ENCODE peak calls at places on chromosomes 12 and 14, in five cellular contexts. C, G, M, X and U are unnamed samples.

GRCh38 chr14:76373456-76373855 is 2.5 kb upstream of the ESRRB start:
- DNase-seq in C (no peak), G (no peak), M (no peak), X (no peak), U (no peak)

GRCh38 chr12:10719482-10719881 is 3.6 kb downstream of the YBX3 start:
- DNase-seq in C (no peak), G (no peak), M (no peak), X (no peak), U (no peak)

GRCh38 chr14:101083564-101084435 is 180.3 kb upstream of the RTL1 start:
- DNase-seq in C (no peak), G (peak), M (no peak), X (no peak), U (no peak)

GRCh38 chr12:2598001-2598400 is 196.8 kb upstream of the FKBP4 start:
- DNase-seq in C (no peak), G (no peak), M (no peak), X (no peak), U (no peak)

GRCh38 chr12:76790564-76791552 is 26.9 kb downstream of the ZDHHC17 start:
- DNase-seq in C (no peak), G (no peak), M (no peak), X (no peak), U (no peak)

GRCh38 chr14:93122820-93123219 is 7.1 kb upstream of the ITPK1 start:
- DNase-seq in C (no peak), G (no peak), M (no peak), X (no peak), U (no peak)

GRCh38 chr12:9727813-9728212 is 5.1 kb downstream of the CLECL1 start:
- DNase-seq in C (no peak), G (no peak), M (no peak), X (no peak), U (no peak)

GRCh38 chr14:68248481-68249255 is 429.1 kb downstream of the RAD51B start:
- DNase-seq in C (no peak), G (peak), M (no peak), X (no peak), U (no peak)

GRCh38 chr12:49789992-49790391 is 38.2 kb downstream of the NCKAP5L start:
- DNase-seq in C (no peak), G (no peak), M (no peak), X (no peak), U (no peak)

GRCh38 chr12:91985002-91985767 is 160.5 kb downstream of the BTG1 start:
- DNase-seq in C (no peak), G (no peak), M (no peak), X (no peak), U (no peak)

GRCh38 chr14:68564236-68564825 is 228.5 kb downstream of the ZFP36L1 start:
- DNase-seq in C (no peak), G (no peak), M (no peak), X (no peak), U (no peak)

GRCh38 chr12:12528361-12529092 is 34.1 kb downstream of the DUSP16 start:
- DNase-seq in C (no peak), G (no peak), M (no peak), X (no peak), U (no peak)

GRCh38 chr12:30021046-30021833 is 237.5 kb upstream of the TMTC1 start:
- DNase-seq in C (no peak), G (no peak), M (no peak), X (no peak), U (no peak)

GRCh38 chr12:18578191-18578590 is 159.6 kb downstream of the PLCZ1 start:
- DNase-seq in C (no peak), G (no peak), M (no peak), X (no peak), U (no peak)

GRCh38 chr12:59973515-59973914 is 377.7 kb downstream of the SLC16A7 start:
- DNase-seq in C (no peak), G (no peak), M (no peak), X (no peak), U (no peak)

GRCh38 chr12:19220205-19220604 is 90.7 kb downstream of the PLEKHA5 start:
- DNase-seq in C (no peak), G (no peak), M (no peak), X (no peak), U (no peak)

GRCh38 chr12:11577658-11578260 is 71.7 kb upstream of the ETV6 start:
- DNase-seq in C (no peak), G (no peak), M (no peak), X (no peak), U (no peak)

GRCh38 chr12:130994821-130995375 is 41.2 kb downstream of the ADGRD1 start:
- DNase-seq in C (no peak), G (no peak), M (no peak), X (no peak), U (no peak)

DNA sequence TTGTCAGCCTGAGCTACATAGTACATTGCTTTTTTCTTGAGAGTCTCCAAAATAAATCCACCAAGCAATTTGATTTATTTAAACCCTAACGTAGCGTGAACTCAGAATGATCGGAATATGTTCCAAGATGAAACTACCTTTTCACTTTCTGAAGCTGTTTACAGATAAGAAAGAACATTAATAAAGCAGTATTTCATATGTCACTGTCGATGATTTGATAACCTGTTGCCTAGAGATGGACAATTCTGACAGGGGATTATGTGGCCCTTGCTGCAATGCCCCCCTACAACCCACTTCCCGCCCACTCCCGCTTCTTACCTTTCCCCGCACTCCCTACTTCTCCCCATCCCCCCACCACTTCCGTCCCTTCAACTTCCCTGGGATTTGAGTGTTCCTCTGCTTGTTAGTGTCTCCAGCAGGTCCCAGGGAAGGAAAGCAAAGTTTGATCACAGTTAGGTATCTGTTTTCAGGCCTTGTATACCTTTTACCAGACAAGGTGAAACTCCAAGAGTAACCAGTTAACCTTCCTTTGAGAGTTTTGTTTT is 229.2 kb upstream of the HMGA2 start:
- DNase-seq in C (no peak), G (no peak), M (no peak), X (no peak), U (no peak)
- H3K4me3 ChIP-seq in C (no peak), G (no peak), M (no peak), X (no peak), U (no peak)

DNA sequence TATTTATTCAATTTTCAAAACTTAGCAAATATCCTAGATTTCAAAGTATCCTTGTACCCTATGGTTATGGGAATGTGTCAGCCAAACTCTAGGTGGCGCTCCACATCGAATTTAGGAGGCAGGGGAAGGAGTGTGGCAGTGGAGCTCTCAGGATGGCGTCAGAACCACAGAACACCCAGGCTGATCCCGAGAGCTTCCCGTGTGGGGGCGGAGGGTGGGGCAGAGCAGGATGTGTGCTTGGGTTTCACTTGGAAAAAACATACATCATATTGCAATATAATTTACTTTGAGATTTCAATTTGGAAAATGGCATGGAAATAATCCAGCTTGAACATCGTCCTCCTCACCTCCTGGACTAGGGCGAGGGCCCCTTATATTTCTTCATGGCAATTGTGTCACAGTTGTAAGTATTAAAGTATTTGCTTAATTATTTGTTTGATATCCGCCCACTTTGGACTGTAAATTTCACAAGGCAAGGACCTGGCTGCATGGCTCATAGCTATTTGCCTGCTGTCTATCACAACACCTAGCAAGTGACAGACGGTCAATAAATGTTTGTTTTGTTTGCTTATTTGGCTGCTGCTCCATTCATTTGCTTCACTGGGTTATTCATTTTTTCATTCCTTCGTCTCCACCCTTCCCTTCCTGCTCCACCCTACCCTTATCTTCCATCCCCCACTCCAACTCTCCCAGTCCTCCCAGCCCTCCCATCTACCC is 221.5 kb upstream of the HMGA2 start:
- DNase-seq in C (peak), G (peak), M (peak), X (peak), U (peak)
- H3K4me3 ChIP-seq in C (no peak), G (peak), M (peak), X (peak), U (no peak)

DNA sequence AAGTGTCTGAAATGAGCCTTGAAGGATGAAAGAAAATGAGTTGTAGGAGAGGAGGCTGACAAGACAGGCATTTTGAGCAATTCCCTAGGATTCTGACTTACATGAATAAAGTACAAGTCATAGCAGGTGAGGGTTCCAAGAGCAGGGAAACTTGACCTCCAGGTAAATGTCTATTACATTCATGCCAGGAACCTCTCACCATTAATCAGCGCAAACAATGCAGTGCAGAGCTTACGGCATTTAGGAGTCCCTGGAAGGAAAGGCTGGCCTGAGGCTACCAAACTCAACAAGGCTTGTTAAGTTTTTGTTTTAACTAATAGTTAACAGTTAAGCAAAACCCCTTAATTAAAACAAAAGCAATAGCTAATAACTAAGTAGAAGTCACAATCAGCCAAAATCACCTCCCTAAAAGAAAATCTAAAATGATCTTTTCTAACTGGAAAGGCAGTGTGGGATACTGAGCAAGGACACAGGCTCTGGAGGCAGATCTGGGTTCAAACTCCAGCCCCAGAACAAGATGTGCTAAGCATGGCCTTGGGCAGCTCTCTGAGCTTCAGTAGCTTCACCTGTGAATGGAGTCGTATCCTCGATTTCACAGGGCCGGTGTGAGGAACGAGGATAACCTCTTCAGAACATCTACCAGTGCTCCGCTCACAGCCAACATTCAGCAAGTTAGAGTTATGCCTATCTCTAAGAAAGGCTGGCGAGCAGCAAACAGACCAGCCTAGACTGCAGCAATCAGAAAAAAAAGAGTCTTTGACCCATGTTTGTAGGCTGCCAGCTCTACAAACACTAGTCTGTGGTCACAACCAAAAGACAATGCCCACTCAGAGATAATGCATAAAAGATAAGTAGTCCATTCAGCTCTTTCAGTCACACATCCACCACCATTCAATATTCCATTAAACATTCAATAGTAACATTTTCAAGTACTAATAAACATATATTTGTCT is 16.9 kb downstream of the PPTC7 start:
- DNase-seq in C (no peak), G (no peak), M (no peak), X (no peak), U (no peak)
- H3K4me3 ChIP-seq in C (no peak), G (no peak), M (no peak), X (no peak), U (no peak)

GRCh38 chr12:81598205-81598604 is 160.9 kb downstream of the PPFIA2 start:
- DNase-seq in C (no peak), G (no peak), M (no peak), X (no peak), U (no peak)
- H3K4me3 ChIP-seq in C (no peak), G (no peak), M (no peak), X (no peak), U (no peak)

DNA sequence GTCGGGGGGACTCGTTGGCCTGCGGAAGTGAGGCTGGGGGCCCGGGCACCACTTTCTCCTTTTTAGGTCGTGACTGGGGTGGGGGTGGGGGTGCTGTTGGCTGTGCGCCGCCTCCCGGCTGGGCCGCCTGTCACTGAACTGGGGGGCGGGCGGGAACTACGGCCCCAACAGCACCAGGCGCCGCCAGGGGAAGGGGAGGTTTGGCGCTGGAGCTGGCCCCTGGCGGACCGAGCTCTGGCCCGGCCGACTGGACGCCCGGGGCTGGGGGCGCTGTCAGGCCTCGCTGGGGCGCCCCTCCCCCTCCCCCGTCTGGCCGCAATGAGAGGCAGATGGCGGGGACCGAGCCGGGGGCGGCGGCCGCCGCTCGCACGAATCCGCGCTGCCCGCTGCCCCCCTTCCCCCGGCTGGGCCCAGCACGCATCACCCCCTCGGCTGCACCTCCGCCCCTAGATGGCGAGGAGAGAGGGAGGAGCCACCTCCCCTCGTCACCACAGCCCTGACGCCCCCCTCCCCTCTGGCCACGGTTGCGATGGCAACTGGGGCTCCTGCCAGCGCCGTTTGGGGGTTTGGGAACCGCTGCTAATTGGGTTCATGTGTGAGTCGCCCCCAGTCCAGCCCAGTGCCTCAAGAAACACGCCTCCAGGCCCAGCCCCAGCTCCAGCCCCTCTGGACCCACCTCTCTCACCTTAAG is 723 bp downstream of the NFATC4 start:
- DNase-seq in C (peak), G (no peak), M (no peak), X (no peak), U (no peak)
- H3K4me3 ChIP-seq in C (peak), G (peak), M (no peak), X (peak), U (peak)

DNA sequence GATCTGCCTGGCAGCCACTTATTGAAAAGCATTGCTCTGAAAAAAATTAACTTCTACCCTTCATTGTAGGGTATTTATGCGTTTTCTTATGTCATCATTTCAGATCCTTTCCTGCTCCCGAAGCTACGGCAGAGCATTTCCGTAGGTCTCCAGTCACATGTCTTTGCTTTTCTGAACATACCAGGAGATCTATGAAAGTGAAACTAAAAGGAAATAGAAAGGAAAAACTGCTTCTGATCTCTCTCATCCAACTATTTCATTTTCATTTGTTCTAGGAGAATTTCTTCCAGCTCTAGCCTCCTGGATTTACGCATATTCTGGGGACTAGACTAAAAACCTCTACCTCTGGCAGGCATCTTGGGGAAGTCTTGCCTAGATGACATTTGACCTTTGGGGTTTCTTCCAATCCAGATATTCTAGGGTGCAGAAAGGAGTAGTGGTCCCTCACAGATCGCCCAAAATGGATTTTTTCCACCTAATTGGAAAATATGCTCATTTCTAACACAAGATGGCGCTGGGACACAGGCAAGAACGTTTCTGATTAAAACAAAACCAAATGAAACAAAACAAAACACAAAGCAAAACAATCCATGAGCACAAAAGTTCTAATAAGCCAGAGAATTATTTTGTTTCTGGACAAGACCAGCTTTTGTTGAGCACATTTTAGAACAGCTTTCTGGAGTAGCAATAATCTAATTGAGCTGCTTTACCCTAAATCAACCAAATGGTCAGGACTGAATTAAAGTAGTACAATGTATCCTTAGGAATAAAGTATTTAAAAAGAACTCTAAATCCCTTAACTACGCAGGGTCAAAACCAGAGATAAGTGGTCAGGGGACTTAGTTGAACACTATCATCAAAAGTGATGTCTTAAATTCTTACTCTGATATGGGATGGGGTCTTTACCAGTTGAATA is 12.2 kb upstream of the PARP11 start:
- DNase-seq in C (no peak), G (no peak), M (peak), X (no peak), U (no peak)
- H3K4me3 ChIP-seq in C (peak), G (peak), M (no peak), X (peak), U (peak)